ENCODE peak calls at places on chromosomes 6 and 20, in seven cellular contexts. X is stomach; A is mesenchymal stem cell; C is A673; F is CD4-positive, CD25-positive, alpha-beta regulatory T cell; S is small intestine; Q is Caco-2. R is an unnamed sample.

GRCh38 chr6:37033819-37034790 is 28.6 kb downstream of the FGD2 start:
- DNase-seq in X (no peak), A (no peak), C (no peak), F (no peak), S (no peak), Q (no peak), R (no peak)

GRCh38 chr6:3526962-3527796 is 70.3 kb upstream of the SLC22A23 start:
- DNase-seq in X (no peak), A (no peak), C (peak; percentile 7), F (no peak), S (no peak), Q (peak; percentile 53), R (no peak)

GRCh38 chr20:38231786-38232130 is 28.8 kb downstream of the KIAA1755 start:
- DNase-seq in X (no peak), A (peak; percentile 70), C (no peak), F (no peak), S (peak; percentile 6), Q (no peak), R (no peak)

GRCh38 chr6:32132110-32132509 is 2.0 kb upstream of the FKBPL start:
- DNase-seq in X (no peak), A (no peak), C (no peak), F (no peak), S (no peak), Q (no peak), R (no peak)

GRCh38 chr6:149261364-149261763 is 56.1 kb upstream of the TAB2 start:
- DNase-seq in X (no peak), A (no peak), C (no peak), F (peak; percentile 48), S (no peak), Q (no peak), R (no peak)

GRCh38 chr6:37038297-37039198 is 33.1 kb downstream of the FGD2 start:
- DNase-seq in X (peak; percentile 66), A (no peak), C (no peak), F (no peak), S (no peak), Q (no peak), R (no peak)

GRCh38 chr20:24340933-24341332 is 128.5 kb upstream of the SYNDIG1 start:
- DNase-seq in X (no peak), A (no peak), C (no peak), F (no peak), S (no peak), Q (no peak), R (no peak)

GRCh38 chr20:45445805-45446562 is 23.6 kb upstream of the WFDC2 start:
- DNase-seq in X (no peak), A (peak; percentile 37), C (peak; percentile 55), F (no peak), S (peak; percentile 42), Q (peak; percentile 76), R (peak; percentile 56)

GRCh38 chr20:51636123-51636522 is 93.6 kb upstream of the NFATC2 start:
- DNase-seq in X (no peak), A (no peak), C (peak; percentile 90), F (no peak), S (no peak), Q (no peak), R (no peak)

GRCh38 chr20:21661488-21662055 is 43.9 kb upstream of the PAX1 start:
- DNase-seq in X (no peak), A (no peak), C (no peak), F (no peak), S (no peak), Q (no peak), R (no peak)

GRCh38 chr20:4546786-4547185 is 174.9 kb upstream of the PRND start:
- DNase-seq in X (no peak), A (peak; percentile 78), C (peak; percentile 22), F (no peak), S (peak; percentile 87), Q (no peak), R (no peak)

GRCh38 chr6:127459231-127459641 is at the start of gene KIAA0408:
- DNase-seq in X (peak; percentile 62), A (peak; percentile 86), C (peak; percentile 80), F (no peak), S (peak; percentile 12), Q (no peak), R (peak; percentile 33)

GRCh38 chr6:69866351-69867074 is at the start of gene COL19A1:
- DNase-seq in X (no peak), A (peak; percentile 38), C (peak; percentile 15), F (peak; percentile 28), S (peak; percentile 2), Q (no peak), R (peak; percentile 21)

GRCh38 chr20:4063631-4064030 is 48.3 kb upstream of the RNF24 start:
- DNase-seq in X (no peak), A (no peak), C (no peak), F (no peak), S (no peak), Q (no peak), R (no peak)

GRCh38 chr6:44247338-44248302 is 719 bp downstream of the HSP90AB1 start:
- DNase-seq in X (peak; percentile 80), A (peak; percentile 64), C (peak; percentile 65), F (peak; percentile 86), S (peak; percentile 84), Q (peak; percentile 70), R (peak; percentile 88)

GRCh38 chr6:109025639-109026038 is 69.0 kb downstream of the SESN1 start:
- DNase-seq in X (no peak), A (no peak), C (no peak), F (no peak), S (no peak), Q (no peak), R (no peak)

GRCh38 chr6:103011605-103012004 is 1618.1 kb downstream of the GRIK2 start:
- DNase-seq in X (no peak), A (no peak), C (no peak), F (no peak), S (no peak), Q (no peak), R (no peak)

GRCh38 chr20:48275325-48275724 is 490.0 kb upstream of the SULF2 start:
- DNase-seq in X (no peak), A (peak; percentile 57), C (no peak), F (no peak), S (peak; percentile 29), Q (peak; percentile 19), R (no peak)

GRCh38 chr6:150940951-150941350 is 75.4 kb downstream of the MTHFD1L start:
- DNase-seq in X (no peak), A (peak; percentile 55), C (peak; percentile 19), F (no peak), S (no peak), Q (no peak), R (no peak)

GRCh38 chr20:973785-974194 is 28.3 kb downstream of the RSPO4 start:
- DNase-seq in X (no peak), A (peak; percentile 32), C (peak; percentile 59), F (peak; percentile 21), S (peak; percentile 52), Q (peak; percentile 51), R (peak; percentile 21)

GRCh38 chr20:37390891-37391525 is 45.1 kb downstream of the SRC start:
- DNase-seq in X (no peak), A (no peak), C (no peak), F (no peak), S (no peak), Q (peak; percentile 84), R (no peak)

GRCh38 chr20:1144401-1145172 is 26.2 kb downstream of the PSMF1 start:
- DNase-seq in X (no peak), A (no peak), C (no peak), F (no peak), S (no peak), Q (no peak), R (no peak)

GRCh38 chr6:111469543-111469942 is 13.5 kb downstream of the REV3L start:
- DNase-seq in X (no peak), A (no peak), C (no peak), F (no peak), S (no peak), Q (peak; percentile 45), R (no peak)

GRCh38 chr6:7815716-7816115 is 89.8 kb downstream of the BMP6 start:
- DNase-seq in X (no peak), A (no peak), C (no peak), F (no peak), S (no peak), Q (no peak), R (no peak)

GRCh38 chr6:42366999-42367352 is 84.8 kb downstream of the TRERF1 start:
- DNase-seq in X (no peak), A (no peak), C (no peak), F (no peak), S (no peak), Q (no peak), R (no peak)

GRCh38 chr6:34506718-34507117 is 40.8 kb downstream of the PACSIN1 start:
- DNase-seq in X (no peak), A (no peak), C (no peak), F (no peak), S (peak; percentile 41), Q (no peak), R (no peak)

GRCh38 chr6:7151381-7151780 is 43.6 kb downstream of the RREB1 start:
- DNase-seq in X (no peak), A (no peak), C (no peak), F (no peak), S (no peak), Q (no peak), R (no peak)

GRCh38 chr6:149045404-149045803 is 272.1 kb upstream of the TAB2 start:
- DNase-seq in X (no peak), A (no peak), C (peak; percentile 21), F (peak; percentile 28), S (no peak), Q (no peak), R (no peak)

GRCh38 chr20:40753472-40753871 is 64.4 kb upstream of the MAFB start:
- DNase-seq in X (no peak), A (peak; percentile 3), C (no peak), F (no peak), S (no peak), Q (no peak), R (no peak)

GRCh38 chr20:29302979-29303644 is 1954.4 kb upstream of the DEFB115 start:
- DNase-seq in X (no peak), A (no peak), C (no peak), F (no peak), S (no peak), Q (no peak), R (no peak)
- H3K9me3 ChIP-seq in X (peaks cover 65% of the 10 kb centered on the region), A (peaks cover 3% of the 10 kb centered on the region), C (peaks cover 49% of the 10 kb centered on the region), F (no peaks in the 10 kb centered on the region), S (peaks cover 8% of the 10 kb centered on the region), Q (peaks cover 48% of the 10 kb centered on the region), R (no peaks in the 10 kb centered on the region)

DNA sequence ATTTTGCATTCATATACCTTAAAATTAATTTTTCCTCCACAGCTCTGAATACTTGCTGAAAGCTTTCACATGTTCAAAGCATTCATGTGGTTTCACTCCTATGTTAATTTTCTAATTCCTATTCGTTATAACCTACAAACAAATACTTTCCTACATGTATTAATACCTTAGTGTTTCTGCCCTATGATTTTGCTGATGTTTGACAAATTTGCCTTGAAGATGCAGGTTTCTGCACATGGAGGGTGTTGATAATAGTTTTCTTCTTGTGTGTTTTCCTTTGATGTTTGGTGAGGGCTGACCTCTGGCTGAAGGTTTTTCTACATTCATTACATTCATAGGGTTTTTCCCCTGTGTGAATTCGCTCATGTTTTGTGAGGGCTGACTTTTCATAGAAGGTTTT is 49.3 kb upstream of the ELMO2 start:
- DNase-seq in X (no peak), A (no peak), C (no peak), F (no peak), S (no peak), Q (no peak), R (no peak)
- H3K9me3 ChIP-seq in X (peaks cover 27% of the 10 kb centered on the region), A (peaks cover 71% of the 10 kb centered on the region), C (peaks cover 14% of the 10 kb centered on the region), F (peaks cover 16% of the 10 kb centered on the region), S (no peaks in the 10 kb centered on the region), Q (peaks cover 46% of the 10 kb centered on the region), R (no peaks in the 10 kb centered on the region)

GRCh38 chr6:22227824-22228610 is 68.8 kb downstream of the PRL start:
- DNase-seq in X (no peak), A (no peak), C (peak; percentile 25), F (no peak), S (no peak), Q (no peak), R (no peak)
- H3K9me3 ChIP-seq in X (no peaks in the 10 kb centered on the region), A (no peaks in the 10 kb centered on the region), C (no peaks in the 10 kb centered on the region), F (no peaks in the 10 kb centered on the region), S (no peaks in the 10 kb centered on the region), Q (no peaks in the 10 kb centered on the region), R (no peaks in the 10 kb centered on the region)

GRCh38 chr20:31308535-31309162 is at the start of gene DEFB116:
- DNase-seq in X (no peak), A (no peak), C (no peak), F (no peak), S (no peak), Q (no peak), R (no peak)
- H3K9me3 ChIP-seq in X (peaks cover 10% of the 10 kb centered on the region), A (peaks cover 4% of the 10 kb centered on the region), C (no peaks in the 10 kb centered on the region), F (no peaks in the 10 kb centered on the region), S (peaks cover 3% of the 10 kb centered on the region), Q (peaks cover 8% of the 10 kb centered on the region), R (no peaks in the 10 kb centered on the region)

R was measured in colonic mucosa.